ENCODE peak calls at places on chromosomes 11 and 22, in seven cellular contexts. D is substantia nigra, H is progenitor cell of endocrine pancreas, E is NCI-H2029, B is A549, Z is NCI-H345, S is brain microvascular endothelial cell. Q is an unnamed sample.

GRCh38 chr11:132358573-132358953 is 988.1 kb downstream of the NTM start:
- DNase-seq in D (no peak), H (no peak), E (no peak), B (no peak), Z (no peak), S (no peak), Q (no peak)

GRCh38 chr11:86606270-86606848 is 66.1 kb downstream of the ME3 start:
- DNase-seq in D (no peak), H (no peak), E (no peak), B (no peak), Z (no peak), S (no peak), Q (no peak)

GRCh38 chr11:89182773-89183172 is 5.1 kb downstream of the TYR start:
- DNase-seq in D (no peak), H (no peak), E (no peak), B (no peak), Z (no peak), S (no peak), Q (no peak)

GRCh38 chr11:14584595-14584994 is 59.0 kb upstream of the PDE3B start:
- DNase-seq in D (no peak), H (no peak), E (no peak), B (no peak), Z (no peak), S (no peak), Q (no peak)

GRCh38 chr11:46345881-46346484 is 1.3 kb upstream of the DGKZ start:
- DNase-seq in D (no peak), H (no peak), E (no peak), B (no peak), Z (no peak), S (no peak), Q (no peak)

GRCh38 chr11:124745835-124746620 is 6.0 kb downstream of the VSIG2 start:
- DNase-seq in D (no peak), H (no peak), E (no peak), B (peak), Z (no peak), S (no peak), Q (no peak)

GRCh38 chr22:16917144-16918003 is 90.6 kb downstream of the GAB4 start:
- DNase-seq in D (no peak), H (peak), E (peak), B (peak), Z (peak), S (peak), Q (peak)

GRCh38 chr11:80163011-80163410 is 722.2 kb upstream of the TENM4 start:
- DNase-seq in D (no peak), H (no peak), E (no peak), B (no peak), Z (no peak), S (peak), Q (no peak)

GRCh38 chr11:43879789-43880639 is 617 bp upstream of the ALKBH3 start:
- DNase-seq in D (no peak), H (no peak), E (no peak), B (no peak), Z (no peak), S (no peak), Q (no peak)

GRCh38 chr11:102955624-102956023 is at the start of gene MMP13:
- DNase-seq in D (no peak), H (no peak), E (no peak), B (no peak), Z (no peak), S (no peak), Q (no peak)

GRCh38 chr22:49191506-49191980 is 636.1 kb downstream of the BRD1 start:
- DNase-seq in D (no peak), H (no peak), E (no peak), B (no peak), Z (no peak), S (no peak), Q (no peak)

GRCh38 chr22:23246982-23247766 is 66.9 kb downstream of the BCR start:
- DNase-seq in D (no peak), H (no peak), E (peak), B (no peak), Z (peak), S (no peak), Q (no peak)

GRCh38 chr11:70490723-70491558 is 92.6 kb downstream of the CTTN start:
- DNase-seq in D (no peak), H (no peak), E (no peak), B (no peak), Z (no peak), S (no peak), Q (no peak)

GRCh38 chr11:118497831-118498230 is 29.4 kb upstream of the TTC36 start:
- DNase-seq in D (no peak), H (no peak), E (no peak), B (no peak), Z (no peak), S (peak), Q (no peak)

GRCh38 chr11:81165164-81165563 is 1568.5 kb downstream of the FAM181B start:
- DNase-seq in D (no peak), H (no peak), E (no peak), B (no peak), Z (no peak), S (no peak), Q (no peak)

GRCh38 chr11:87459351-87459750 is 421.6 kb downstream of the TMEM135 start:
- DNase-seq in D (no peak), H (no peak), E (no peak), B (no peak), Z (no peak), S (no peak), Q (no peak)

GRCh38 chr11:86291466-86292262 is 10.4 kb upstream of the HIKESHI start:
- DNase-seq in D (no peak), H (peak), E (peak), B (peak), Z (peak), S (peak), Q (no peak)

GRCh38 chr22:45525480-45525879 is 22.8 kb downstream of the FBLN1 start:
- DNase-seq in D (no peak), H (no peak), E (no peak), B (no peak), Z (no peak), S (no peak), Q (no peak)

GRCh38 chr11:16155448-16155847 is 200.9 kb downstream of the SOX6 start:
- DNase-seq in D (no peak), H (no peak), E (no peak), B (peak), Z (no peak), S (no peak), Q (no peak)

GRCh38 chr11:75428301-75428724 is 4.7 kb downstream of the KLHL35 start:
- DNase-seq in D (peak), H (no peak), E (peak), B (no peak), Z (no peak), S (peak), Q (peak)

GRCh38 chr11:126533560-126533959 is 178.1 kb downstream of the ST3GAL4 start:
- DNase-seq in D (no peak), H (no peak), E (no peak), B (no peak), Z (no peak), S (no peak), Q (no peak)

GRCh38 chr11:116033931-116034553 is 529.8 kb upstream of the CADM1 start:
- DNase-seq in D (no peak), H (no peak), E (peak), B (no peak), Z (peak), S (no peak), Q (no peak)